ENCODE peak calls at places on chromosomes 5 and 9, in five cellular contexts. A is SK-N-SH, L is HCT116, U is neural progenitor cell, X is PC-3. Y is an unnamed sample.

GRCh38 chr9:21385131-21385665 is at the start of gene IFNA2:
- DNase-seq in A (no peak), L (no peak), U (no peak), X (no peak), Y (no peak)

GRCh38 chr5:57642066-57642465 is 159.5 kb upstream of the ACTBL2 start:
- DNase-seq in A (no peak), L (no peak), U (no peak), X (no peak), Y (no peak)

GRCh38 chr5:39217365-39218281 is 1.7 kb downstream of the FYB1 start:
- DNase-seq in A (peak; percentile 51), L (peak; percentile 71), U (peak; percentile 81), X (peak; percentile 95), Y (peak; percentile 93)

GRCh38 chr5:115773010-115773580 is 43.4 kb downstream of the CDO1 start:
- DNase-seq in A (no peak), L (no peak), U (peak; percentile 13), X (no peak), Y (no peak)

GRCh38 chr9:137219757-137220316 is 2.2 kb downstream of the RNF208 start:
- DNase-seq in A (no peak), L (no peak), U (no peak), X (no peak), Y (no peak)

GRCh38 chr9:105375323-105375722 is 72.5 kb upstream of the FSD1L start:
- DNase-seq in A (no peak), L (no peak), U (no peak), X (no peak), Y (no peak)

GRCh38 chr9:84819446-84819845 is 149.9 kb downstream of the NTRK2 start:
- DNase-seq in A (no peak), L (no peak), U (peak; percentile 72), X (no peak), Y (no peak)

GRCh38 chr5:119328753-119329602 is 26.8 kb upstream of the TNFAIP8 start:
- DNase-seq in A (no peak), L (no peak), U (no peak), X (no peak), Y (peak; percentile 61)

GRCh38 chr5:132080595-132080994 is 7.0 kb downstream of the CSF2 start:
- DNase-seq in A (no peak), L (no peak), U (no peak), X (no peak), Y (no peak)

GRCh38 chr9:70260007-70260443 is 1.2 kb downstream of the SMC5 start:
- DNase-seq in A (no peak), L (no peak), U (no peak), X (peak; percentile 4), Y (no peak)

GRCh38 chr5:139903805-139904565 is 108.4 kb downstream of the PSD2 start:
- DNase-seq in A (peak; percentile 85), L (no peak), U (peak; percentile 84), X (no peak), Y (peak; percentile 47)

GRCh38 chr9:78320875-78321496 is 24.1 kb downstream of the PSAT1 start:
- DNase-seq in A (no peak), L (no peak), U (no peak), X (no peak), Y (no peak)

GRCh38 chr5:10729320-10730133 is 31.5 kb downstream of the DAP start:
- DNase-seq in A (no peak), L (no peak), U (no peak), X (no peak), Y (no peak)

GRCh38 chr5:170184737-170185136 is 48.0 kb upstream of the C5orf58 start:
- DNase-seq in A (no peak), L (no peak), U (no peak), X (no peak), Y (no peak)

GRCh38 chr9:26169684-26170083 is 491.4 kb upstream of the TUSC1 start:
- DNase-seq in A (no peak), L (no peak), U (no peak), X (peak; percentile 77), Y (peak; percentile 50)

GRCh38 chr9:136147038-136147889 is 28.6 kb upstream of the TMEM250 start:
- DNase-seq in A (no peak), L (no peak), U (no peak), X (no peak), Y (no peak)

GRCh38 chr5:107505763-107506534 is 164.8 kb downstream of the EFNA5 start:
- DNase-seq in A (no peak), L (no peak), U (peak; percentile 22), X (no peak), Y (no peak)

GRCh38 chr5:122499617-122500016 is 187.6 kb downstream of the SNCAIP start:
- DNase-seq in A (no peak), L (no peak), U (no peak), X (no peak), Y (no peak)

GRCh38 chr9:70495514-70495913 is 81.1 kb upstream of the KLF9 start:
- DNase-seq in A (no peak), L (no peak), U (no peak), X (no peak), Y (no peak)

GRCh38 chr9:33211695-33212393 is 28.1 kb upstream of the SPINK4 start:
- DNase-seq in A (no peak), L (peak; percentile 48), U (peak; percentile 51), X (peak; percentile 66), Y (no peak)

GRCh38 chr5:76376141-76376900 is 26.8 kb upstream of the IQGAP2 start:
- DNase-seq in A (no peak), L (no peak), U (no peak), X (peak; percentile 10), Y (peak; percentile 32)

DNA sequence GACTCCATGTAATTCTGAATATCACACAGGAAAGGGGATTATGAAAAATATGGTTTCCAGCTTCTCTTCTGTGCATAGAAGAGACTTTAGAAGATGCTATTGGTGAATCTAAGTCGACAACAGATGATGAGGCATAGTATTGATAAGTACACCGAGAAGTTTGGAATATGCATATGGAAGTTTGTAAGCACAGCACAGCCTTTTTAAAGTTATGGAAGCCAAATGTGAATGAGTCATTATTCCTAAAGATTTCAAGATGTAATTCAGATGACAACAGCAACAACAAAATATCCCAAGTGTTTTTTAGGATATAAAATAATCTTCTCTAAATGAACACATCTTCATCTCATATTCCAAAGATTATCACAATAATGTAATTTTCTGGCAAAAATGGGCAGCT is 1723.3 kb downstream of the EFNA5 start:
- DNase-seq in A (no peak), L (no peak), U (no peak), X (no peak), Y (peak; percentile 9)
- H4K20me1 ChIP-seq in A (no peaks in the 10 kb centered on the region), L (no peaks in the 10 kb centered on the region), U (no peaks in the 10 kb centered on the region), X (no peaks in the 10 kb centered on the region), Y (no peaks in the 10 kb centered on the region)

DNA sequence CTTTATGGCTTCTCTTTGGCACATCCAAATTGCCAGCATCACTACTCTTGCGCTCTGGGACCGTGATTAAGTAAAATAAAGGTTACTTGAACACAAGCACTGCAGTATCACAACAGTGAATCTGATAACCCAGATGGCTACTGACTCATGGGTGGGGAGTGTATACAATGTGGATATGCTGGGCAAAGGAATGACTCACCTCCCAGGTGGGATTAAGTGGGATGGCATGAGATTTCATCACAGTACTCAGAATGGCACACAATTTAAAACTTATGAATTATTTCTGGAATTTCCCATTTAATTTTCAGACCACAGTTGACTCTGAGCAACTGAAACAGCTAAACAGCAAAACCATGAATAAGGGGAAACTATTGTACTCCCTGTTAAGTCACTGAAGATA is 4.3 kb downstream of the GFM2 start:
- DNase-seq in A (no peak), L (peak; percentile 76), U (no peak), X (peak; percentile 78), Y (peak; percentile 65)
- TF ChIP-seq EZH2phosphoT487 in A (no peak), L (no peak), U (no peak), X (no peak), Y (no peak)

DNA sequence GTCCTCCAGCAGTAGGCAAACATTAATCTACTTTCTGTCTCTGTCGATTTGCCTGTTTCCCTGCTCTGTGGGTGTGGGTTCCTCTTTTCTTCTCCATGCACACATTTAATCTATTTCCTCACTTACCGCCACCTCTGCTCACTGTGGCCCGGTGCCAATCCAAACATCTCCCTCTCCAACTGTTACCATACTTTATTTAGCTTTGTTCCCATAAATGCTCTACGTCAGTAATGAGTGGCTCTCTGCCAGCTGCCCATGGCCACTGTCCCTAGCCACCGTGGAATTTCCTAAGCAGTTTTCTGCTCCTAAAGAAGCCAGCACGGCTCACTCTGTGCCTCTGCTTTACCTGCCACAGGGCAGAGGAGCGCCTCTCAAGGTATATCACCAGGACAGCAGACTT is 19.5 kb upstream of the GOLPH3 start:
- DNase-seq in A (peak; percentile 77), L (no peak), U (no peak), X (peak; percentile 85), Y (peak; percentile 65)
- H3K9ac ChIP-seq in A (no peak overlapping the region), L (peak overlapping the region; percentile 16), U (no peak overlapping the region), X (no peak overlapping the region), Y (no peak overlapping the region)

GRCh38 chr5:179796877-179797608 is 3.3 kb downstream of the LTC4S start:
- DNase-seq in A (no peak), L (no peak), U (no peak), X (no peak), Y (no peak)
- H4K20me1 ChIP-seq in A (peaks cover 4% of the 10 kb centered on the region), L (no peaks in the 10 kb centered on the region), U (peaks cover 29% of the 10 kb centered on the region), X (no peaks in the 10 kb centered on the region), Y (no peaks in the 10 kb centered on the region)

DNA sequence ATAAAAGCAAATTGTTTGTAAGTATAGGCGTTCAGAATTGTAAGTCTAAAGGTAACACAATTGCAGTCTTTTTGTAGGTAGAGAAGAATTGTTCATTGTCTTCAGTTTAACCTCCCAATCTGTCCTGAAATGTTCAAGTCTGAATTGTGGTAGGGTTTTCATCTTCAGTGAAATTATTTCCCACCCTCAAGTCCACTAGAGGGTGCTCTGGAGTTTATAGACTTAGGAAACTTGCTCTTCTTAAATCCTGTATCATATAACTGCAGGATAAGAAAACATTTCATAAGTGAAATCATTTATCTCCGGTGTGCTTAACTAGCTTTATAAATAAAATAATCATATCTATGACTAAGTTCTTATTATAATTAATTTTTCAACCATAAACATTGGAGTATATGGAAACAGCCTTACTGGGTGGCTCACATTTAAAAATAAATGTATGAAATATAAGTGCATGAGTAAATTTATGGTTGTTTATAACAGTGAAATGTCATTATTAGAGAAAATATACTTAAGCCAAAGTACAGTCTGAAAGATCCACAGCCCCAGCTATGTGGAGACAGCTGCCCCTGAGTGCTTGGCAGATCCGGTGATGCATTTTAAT is 182.4 kb upstream of the OTULINL start:
- DNase-seq in A (peak; percentile 56), L (peak; percentile 21), U (peak; percentile 62), X (peak; percentile 84), Y (peak; percentile 82)
- TF ChIP-seq EZH2phosphoT487 in A (no peak), L (no peak), U (no peak), X (no peak), Y (no peak)

DNA sequence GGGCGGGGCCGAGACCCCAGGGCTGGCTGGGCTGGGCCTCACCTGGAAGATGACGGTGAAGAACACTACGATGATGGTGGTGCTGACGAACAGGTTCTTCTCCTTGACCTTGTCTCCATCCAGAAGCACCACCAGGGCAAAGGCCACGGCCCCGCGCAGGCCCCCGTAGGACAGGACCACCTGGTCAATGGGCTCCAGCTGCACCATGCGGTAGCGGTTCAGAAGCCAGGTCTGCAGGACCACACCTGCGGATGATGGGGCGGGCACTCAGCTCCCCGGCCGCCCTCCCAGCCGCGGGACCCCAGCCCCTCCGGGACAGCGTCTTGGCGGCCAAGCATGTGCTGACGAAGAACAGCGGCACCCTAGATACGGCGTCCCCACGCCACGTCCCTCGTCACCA is 39.5 kb downstream of the EXOC3 start:
- DNase-seq in A (no peak), L (no peak), U (no peak), X (no peak), Y (no peak)
- H3K9ac ChIP-seq in A (no peak overlapping the region), L (no peak overlapping the region), U (no peak overlapping the region), X (no peak overlapping the region), Y (no peak overlapping the region)